ENCODE peak calls at places on chromosome 4, in five cellular contexts. M is HepG2, B is A549, A is GM12878, N is K562. V is an unnamed sample.

GRCh38 chr4:158461336-158461735 is 60.3 kb upstream of the RXFP1 start:
- DNase-seq in B (no peak), M (no peak), A (no peak), N (no peak), V (no peak)

GRCh38 chr4:54626113-54626512 is 31.6 kb upstream of the KIT start:
- DNase-seq in B (no peak), M (no peak), A (no peak), N (no peak), V (no peak)

GRCh38 chr4:82525287-82525898 is 36.4 kb downstream of the TMEM150C start:
- DNase-seq in M (no peak), N (no peak), A (no peak), B (no peak), V (no peak)

GRCh38 chr4:55173580-55173979 is 48.2 kb upstream of the KDR start:
- DNase-seq in N (no peak), M (no peak), A (no peak), B (no peak), V (no peak)

GRCh38 chr4:32119907-32120306 is 1399.7 kb downstream of the PCDH7 start:
- DNase-seq in N (no peak), A (no peak), M (no peak), B (no peak), V (no peak)

GRCh38 chr4:122313001-122313400 is 65.8 kb upstream of the ADAD1 start:
- DNase-seq in M (no peak), A (no peak), B (no peak), N (no peak), V (no peak)

GRCh38 chr4:145988628-145989027 is 50.0 kb upstream of the ZNF827 start:
- DNase-seq in N (no peak), A (no peak), M (no peak), B (no peak), V (no peak)

GRCh38 chr4:141660880-141661279 is 24.5 kb downstream of the IL15 start:
- DNase-seq in M (no peak), B (no peak), N (no peak), A (no peak), V (no peak)

GRCh38 chr4:181548873-181549541 is 694.2 kb upstream of the TENM3 start:
- DNase-seq in A (no peak), M (peak), N (no peak), B (no peak), V (no peak)

GRCh38 chr4:182770969-182771330 is 146.2 kb downstream of the DCTD start:
- DNase-seq in B (no peak), M (peak), N (no peak), A (no peak), V (peak)

GRCh38 chr4:1670279-1670678 is 13.8 kb downstream of the FAM53A start:
- DNase-seq in N (no peak), B (no peak), M (no peak), A (no peak), V (no peak)

GRCh38 chr4:151418385-151418784 is 9.4 kb downstream of the FHIP1A start:
- DNase-seq in B (no peak), M (peak), A (no peak), N (no peak), V (no peak)

GRCh38 chr4:149512489-149512888 is 303.2 kb downstream of the IQCM start:
- DNase-seq in M (no peak), N (no peak), A (no peak), B (no peak), V (no peak)

GRCh38 chr4:1690698-1691097 is 6.6 kb upstream of the FAM53A start:
- DNase-seq in M (no peak), B (no peak), N (no peak), A (no peak), V (no peak)

GRCh38 chr4:109214622-109215350 is 87.7 kb downstream of the COL25A1 start:
- DNase-seq in B (no peak), A (no peak), M (no peak), N (no peak), V (no peak)

GRCh38 chr4:4849524-4850193 is 9.8 kb upstream of the MSX1 start:
- DNase-seq in B (no peak), N (no peak), M (no peak), A (no peak), V (no peak)

GRCh38 chr4:21901281-21901680 is 47.3 kb downstream of the KCNIP4 start:
- DNase-seq in B (no peak), A (no peak), N (no peak), M (no peak), V (no peak)

GRCh38 chr4:164888096-164888495 is 11.1 kb downstream of the APELA start:
- DNase-seq in N (no peak), M (no peak), B (no peak), A (no peak), V (no peak)

GRCh38 chr4:25925486-25926201 is 11.6 kb downstream of the SMIM20 start:
- DNase-seq in B (peak), A (no peak), M (peak), N (peak), V (peak)

GRCh38 chr4:68570122-68570507 is 6.0 kb downstream of the UGT2B17 start:
- DNase-seq in A (no peak), M (no peak), N (no peak), B (no peak), V (no peak)

GRCh38 chr4:107380190-107380589 is 339.8 kb downstream of the PAPSS1 start:
- DNase-seq in N (no peak), M (no peak), A (no peak), B (no peak), V (no peak)

GRCh38 chr4:106806158-106806797 is 229.8 kb downstream of the DKK2 start:
- DNase-seq in M (no peak), N (no peak), A (no peak), B (no peak), V (no peak)

GRCh38 chr4:2417765-2418651 is at the start of gene ZFYVE28:
- DNase-seq in N (peak), B (peak), M (no peak), A (no peak), V (peak)

GRCh38 chr4:160038560-160038959 is 935.7 kb downstream of the RAPGEF2 start:
- DNase-seq in A (no peak), N (no peak), M (no peak), B (no peak), V (no peak)

GRCh38 chr4:26238426-26238781 is 82.4 kb upstream of the RBPJ start:
- DNase-seq in B (no peak), N (no peak), M (peak), A (no peak), V (no peak)

GRCh38 chr4:183636923-183637322 is 22.1 kb downstream of the RWDD4 start:
- DNase-seq in M (no peak), B (no peak), A (no peak), N (no peak), V (peak)

GRCh38 chr4:117093581-117093980 is 8.2 kb upstream of the TRAM1L1 start:
- DNase-seq in M (no peak), A (no peak), N (no peak), B (no peak), V (no peak)

GRCh38 chr4:168688584-168688983 is 191.7 kb downstream of the PALLD start:
- DNase-seq in N (no peak), B (no peak), M (no peak), A (no peak), V (no peak)

GRCh38 chr4:175456131-175456530 is 355.9 kb downstream of the GPM6A start:
- DNase-seq in B (no peak), N (no peak), A (no peak), M (no peak), V (no peak)

GRCh38 chr4:151192556-151193235 is 84.3 kb upstream of the PRSS48 start:
- DNase-seq in N (no peak), M (no peak), B (no peak), A (no peak), V (no peak)

GRCh38 chr4:13264126-13264525 is 220.0 kb downstream of the RAB28 start:
- DNase-seq in A (no peak), B (no peak), M (no peak), N (no peak), V (no peak)

GRCh38 chr4:73523126-73523525 is 41.6 kb downstream of the AFM start:
- DNase-seq in N (no peak), A (no peak), B (no peak), M (peak), V (no peak)

GRCh38 chr4:4990857-4991540 is 28.3 kb downstream of the CYTL1 start:
- DNase-seq in N (peak), B (peak), M (no peak), A (no peak), V (no peak)

DNA sequence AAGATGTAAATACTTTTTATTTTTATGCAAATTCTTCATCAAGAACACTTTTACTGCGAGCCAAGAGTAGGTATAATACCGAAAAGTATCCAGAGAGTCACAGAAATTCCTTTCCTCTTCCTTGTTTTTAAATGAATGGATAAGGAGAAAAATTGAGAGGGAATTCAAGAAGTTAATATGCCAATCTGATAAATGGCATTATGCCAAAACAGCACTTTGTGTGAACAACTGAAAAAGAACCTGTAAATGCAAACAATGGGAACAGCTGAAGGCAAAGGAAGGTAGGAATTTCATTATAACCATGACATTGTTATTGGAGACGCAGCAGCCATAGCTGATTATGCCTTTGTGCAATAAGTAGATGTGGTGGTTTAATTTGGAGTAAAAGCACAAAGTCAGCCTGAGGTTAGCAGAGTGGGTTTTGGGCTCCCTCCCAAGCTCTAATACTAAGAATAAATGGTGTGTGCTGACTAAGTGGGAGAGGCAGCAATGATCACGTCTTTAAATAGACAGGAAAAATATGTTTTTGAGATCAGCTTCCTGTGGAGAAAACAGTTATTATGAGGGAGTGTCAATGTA is 209.8 kb upstream of the NDST4 start:
- DNase-seq in N (no peak), B (no peak), A (no peak), M (no peak), V (no peak)
- TF ChIP-seq JUNB in N (no peak), B (no peak), A (no peak), M (no peak), V (no peak)

GRCh38 chr4:60757986-60758385 is 442.1 kb upstream of the ADGRL3 start:
- DNase-seq in M (no peak), N (no peak), A (no peak), B (no peak), V (no peak)
- TF ChIP-seq JUNB in M (no peak), N (no peak), A (no peak), B (no peak), V (no peak)

DNA sequence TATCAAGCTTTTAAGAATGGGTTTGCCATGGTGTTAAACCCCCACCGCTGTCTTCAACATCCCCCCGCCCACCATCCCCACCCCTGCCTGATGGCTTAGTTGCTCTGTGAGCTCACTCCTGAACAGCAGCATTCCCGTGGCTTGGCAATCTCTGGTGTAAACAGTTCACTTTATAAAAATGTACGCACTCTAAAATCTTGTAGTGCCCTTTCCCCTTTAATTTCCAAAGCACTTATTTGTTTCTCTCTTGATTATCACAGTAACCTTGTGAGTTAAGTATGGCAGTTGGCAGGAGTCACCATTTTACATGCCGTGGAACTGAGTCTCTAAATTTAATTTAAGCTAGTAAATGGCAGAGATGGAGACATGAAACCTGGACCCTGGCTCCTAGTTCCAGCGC is 123.0 kb downstream of the AFF1 start:
- DNase-seq in A (no peak), N (no peak), B (no peak), M (no peak), V (no peak)
- TF ChIP-seq JUNB in A (no peak), N (no peak), B (no peak), M (no peak), V (no peak)

GRCh38 chr4:113884655-113885054 is 94.8 kb downstream of the ARSJ start:
- DNase-seq in M (no peak), A (no peak), N (no peak), B (no peak), V (peak)
- TF ChIP-seq JUNB in M (no peak), A (no peak), N (no peak), B (no peak), V (no peak)

DNA sequence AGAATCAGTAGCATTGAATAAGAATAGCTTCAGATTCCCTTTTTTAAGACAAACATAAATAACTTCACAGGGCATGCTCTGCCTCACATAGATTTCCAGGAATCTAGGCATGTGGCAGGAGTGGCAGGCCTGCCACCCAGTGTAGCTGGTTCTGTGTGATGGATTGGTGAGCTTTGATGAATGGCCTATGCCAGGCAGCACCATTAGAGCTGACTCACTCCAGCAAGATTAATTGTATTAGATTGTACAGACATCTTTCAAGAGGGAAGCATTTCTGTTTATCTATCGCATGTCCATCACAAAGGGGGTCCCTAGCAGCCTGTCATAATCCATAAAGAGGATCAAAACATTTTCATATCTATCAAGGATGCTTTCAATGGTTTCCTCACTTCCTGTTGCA is 71.9 kb downstream of the NAA11 start:
- DNase-seq in A (no peak), N (no peak), M (no peak), B (no peak), V (no peak)
- TF ChIP-seq JUNB in A (no peak), N (no peak), M (no peak), B (no peak), V (no peak)